ENCODE peak calls at places on chromosomes 5 and 9, in six cellular contexts. R is A549, T is upper lobe of left lung, K is lower leg skin, Z is HCT116, D is ovary. O is an unnamed sample.

GRCh38 chr9:110187126-110187525 is 20.8 kb downstream of the C9orf152 start:
- DNase-seq in T (no peak), Z (no peak), D (no peak), K (no peak), R (no peak), O (no peak)

GRCh38 chr5:9454012-9454481 is 91.8 kb downstream of the SEMA5A start:
- DNase-seq in K (no peak), R (no peak), T (no peak), D (no peak), Z (no peak), O (no peak)

GRCh38 chr9:98101868-98102273 is 17.2 kb downstream of the TRIM14 start:
- DNase-seq in T (peak; percentile 75), D (no peak), K (no peak), Z (no peak), R (no peak), O (no peak)

GRCh38 chr9:121233906-121234901 is 32.5 kb upstream of the RAB14 start:
- DNase-seq in Z (no peak), D (no peak), K (no peak), R (no peak), T (peak; percentile 29), O (peak; percentile 75)

GRCh38 chr9:92501671-92502393 is 19.5 kb upstream of the ASPN start:
- DNase-seq in R (peak; percentile 65), Z (peak; percentile 52), K (peak; percentile 61), T (no peak), D (no peak), O (peak; percentile 44)

GRCh38 chr5:150295741-150296486 is 6.3 kb upstream of the CAMK2A start:
- DNase-seq in T (no peak), Z (no peak), D (no peak), R (no peak), K (no peak), O (no peak)

GRCh38 chr5:93219641-93220145 is 361.3 kb downstream of the NR2F1-AS1 start:
- DNase-seq in K (no peak), D (no peak), R (no peak), Z (no peak), T (no peak), O (no peak)

GRCh38 chr5:80871541-80871961 is 88.6 kb upstream of the RASGRF2 start:
- DNase-seq in R (peak; percentile 58), Z (peak; percentile 45), T (no peak), K (no peak), D (no peak), O (peak; percentile 34)

GRCh38 chr9:76459691-76460635 is 981 bp downstream of the GCNT1 start:
- DNase-seq in D (no peak), R (peak; percentile 29), K (no peak), Z (peak; percentile 35), T (peak; percentile 58), O (peak; percentile 79)

GRCh38 chr9:95648225-95648624 is 131.5 kb upstream of the PTCH1 start:
- DNase-seq in Z (no peak), R (no peak), T (no peak), K (no peak), D (no peak), O (no peak)

GRCh38 chr5:37799865-37800421 is 39.9 kb downstream of the GDNF start:
- DNase-seq in D (no peak), T (no peak), Z (no peak), R (no peak), K (no peak), O (no peak)

GRCh38 chr9:123424552-123425225 is 68.7 kb downstream of the CRB2 start:
- DNase-seq in K (no peak), T (no peak), D (no peak), Z (no peak), R (no peak), O (no peak)

GRCh38 chr5:16669776-16670175 is 53.0 kb upstream of the RETREG1 start:
- DNase-seq in K (no peak), R (no peak), Z (no peak), D (no peak), T (no peak), O (no peak)

GRCh38 chr5:10243660-10244240 is 5.9 kb downstream of the ATPSCKMT start:
- DNase-seq in K (no peak), R (no peak), Z (no peak), D (no peak), T (no peak), O (no peak)

GRCh38 chr9:8784813-8785212 is 985.2 kb upstream of the DMAC1 start:
- DNase-seq in R (no peak), Z (no peak), D (no peak), K (no peak), T (no peak), O (no peak)

GRCh38 chr5:179418972-179419371 is 73.7 kb upstream of the ADAMTS2 start:
- DNase-seq in D (no peak), K (no peak), R (no peak), Z (no peak), T (no peak), O (no peak)

GRCh38 chr5:154086123-154086522 is 47.4 kb downstream of the MFAP3 start:
- DNase-seq in T (no peak), R (no peak), Z (no peak), D (no peak), K (no peak), O (no peak)

GRCh38 chr5:171528036-171528435 is 108.6 kb downstream of the FGF18 start:
- DNase-seq in R (no peak), Z (no peak), T (no peak), K (no peak), D (no peak), O (no peak)

GRCh38 chr9:114169940-114170791 is 14.8 kb downstream of the COL27A1 start:
- DNase-seq in Z (no peak), K (no peak), T (no peak), R (no peak), D (no peak), O (no peak)

GRCh38 chr9:98874721-98875255 is 67.3 kb downstream of the GALNT12 start:
- DNase-seq in T (no peak), D (no peak), K (no peak), R (no peak), Z (no peak), O (no peak)

GRCh38 chr5:172004824-172005237 is 1.6 kb downstream of the FBXW11 start:
- DNase-seq in Z (no peak), K (no peak), D (no peak), T (no peak), R (peak; percentile 17), O (no peak)

GRCh38 chr5:77076961-77077820 is 9.9 kb downstream of the ZBED3 start:
- DNase-seq in R (peak; percentile 77), K (no peak), Z (no peak), T (peak; percentile 60), D (peak; percentile 57), O (no peak)

GRCh38 chr9:115786321-115786720 is 367.3 kb upstream of the PAPPA start:
- DNase-seq in Z (no peak), T (no peak), R (no peak), D (no peak), K (no peak), O (no peak)

GRCh38 chr5:154385236-154385512 is 60.6 kb upstream of the SAP30L start:
- DNase-seq in Z (no peak), D (no peak), R (no peak), T (no peak), K (no peak), O (no peak)

GRCh38 chr5:77087484-77088291 is 603 bp upstream of the ZBED3 start:
- DNase-seq in D (peak; percentile 36), Z (no peak), R (no peak), T (peak; percentile 63), K (peak; percentile 53), O (no peak)

GRCh38 chr5:43634621-43635020 is 31.6 kb downstream of the NNT start:
- DNase-seq in D (no peak), T (no peak), K (no peak), R (no peak), Z (no peak), O (no peak)

GRCh38 chr9:1673300-1673699 is 341.8 kb upstream of the SMARCA2 start:
- DNase-seq in R (no peak), Z (no peak), T (no peak), K (no peak), D (no peak), O (no peak)

GRCh38 chr5:90985341-90985740 is 397.8 kb downstream of the ARRDC3 start:
- DNase-seq in Z (no peak), K (no peak), R (peak; percentile 7), D (no peak), T (no peak), O (no peak)

GRCh38 chr9:93574900-93575705 is 1.3 kb upstream of the PHF2 start:
- DNase-seq in R (no peak), K (no peak), Z (no peak), T (no peak), D (peak; percentile 23), O (no peak)

GRCh38 chr9:34610434-34611206 is 1.3 kb downstream of the RPP25L start:
- DNase-seq in K (no peak), D (no peak), Z (no peak), R (no peak), T (no peak), O (no peak)

GRCh38 chr9:34611251-34611810 is 566 bp downstream of the RPP25L start:
- DNase-seq in Z (no peak), K (no peak), D (peak; percentile 40), R (no peak), T (no peak), O (no peak)

GRCh38 chr9:34615132-34615531 is 3.2 kb upstream of the RPP25L start:
- DNase-seq in R (no peak), D (no peak), T (no peak), Z (no peak), K (no peak), O (no peak)

GRCh38 chr9:34612788-34613390 is 992 bp upstream of the RPP25L start:
- DNase-seq in R (peak; percentile 80), K (peak; percentile 83), D (peak; percentile 69), Z (peak; percentile 54), T (peak; percentile 83), O (no peak)

GRCh38 chr9:34611811-34612787 is at the start of gene RPP25L:
- DNase-seq in Z (peak; percentile 49), T (peak; percentile 92), R (peak; percentile 78), K (peak; percentile 78), D (peak; percentile 86), O (peak; percentile 79)
- TF ChIP-seq POLR2A in Z (peak; percentile 87), T (peak; percentile 79), R (peak; percentile 90), K (peak; percentile 24), D (peak; percentile 76), O (peak; percentile 65)

GRCh38 chr9:74138182-74138581 is 359.0 kb upstream of the RORB start:
- DNase-seq in K (no peak), Z (no peak), D (no peak), R (no peak), T (no peak), O (no peak)
- TF ChIP-seq POLR2A in K (no peak), Z (no peak), D (no peak), R (no peak), T (no peak), O (no peak)

DNA sequence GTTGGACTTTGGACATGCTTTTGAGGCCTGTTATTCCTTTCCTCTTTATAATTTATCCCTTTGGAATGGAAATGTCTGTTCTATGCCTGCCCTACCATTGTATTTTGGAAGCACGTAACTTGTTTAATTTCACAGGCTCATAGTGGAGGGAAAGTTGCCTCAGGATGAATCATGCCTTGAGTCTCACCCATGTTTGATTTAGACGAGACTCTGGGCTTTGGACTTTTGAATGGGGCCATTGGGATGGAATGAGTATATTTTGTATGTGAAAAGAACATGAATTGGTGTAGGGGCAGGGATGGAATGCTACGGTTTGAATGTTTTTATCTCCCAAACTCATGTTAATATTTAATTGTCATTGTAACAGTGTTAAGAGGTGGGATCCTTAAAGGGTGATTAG is 10.3 kb downstream of the FBXW5 start:
- DNase-seq in Z (no peak), K (no peak), R (no peak), T (no peak), D (no peak), O (no peak)
- TF ChIP-seq POLR2A in Z (no peak), K (no peak), R (no peak), T (no peak), D (no peak), O (no peak)

GRCh38 chr5:68433921-68434879 is 218.6 kb downstream of the PIK3R1 start:
- DNase-seq in Z (peak; percentile 90), K (peak; percentile 90), D (peak; percentile 16), R (peak; percentile 88), T (peak; percentile 91), O (peak; percentile 67)
- TF ChIP-seq POLR2A in Z (no peak), K (no peak), D (no peak), R (no peak), T (peak; percentile 51), O (no peak)